ENCODE peak calls at places on chromosome 4, in seven cellular contexts. T, G, R, V, L, A and N are unnamed samples.
A peak's percentile ranks its signal among the peaks of the same experiment; 100 is the strongest.

GRCh38 chr4:185811509-185812364 is at the start of gene SORBS2:
- DNase-seq in T (peak; percentile 6), G (no peak), R (peak; percentile 73), V (peak; percentile 79), L (no peak), A (peak; percentile 77), N (no peak)

GRCh38 chr4:42995343-42995944 is 102.9 kb downstream of the GRXCR1 start:
- DNase-seq in T (peak; percentile 59), G (no peak), R (no peak), V (no peak), L (peak; percentile 6), A (no peak), N (no peak)

GRCh38 chr4:99617374-99617773 is 40.3 kb downstream of the C4orf54 start:
- DNase-seq in T (peak; percentile 23), G (no peak), R (no peak), V (no peak), L (no peak), A (no peak), N (no peak)

GRCh38 chr4:81314196-81314896 is 99.3 kb upstream of the PRKG2 start:
- DNase-seq in T (peak; percentile 81), G (no peak), R (peak; percentile 81), V (no peak), L (peak; percentile 56), A (peak; percentile 79), N (no peak)

GRCh38 chr4:97938141-97938540 is 205.1 kb downstream of the STPG2 start:
- DNase-seq in T (no peak), G (no peak), R (no peak), V (no peak), L (no peak), A (no peak), N (no peak)

GRCh38 chr4:83075696-83076095 is 38.8 kb downstream of the PLAC8 start:
- DNase-seq in T (peak; percentile 72), G (no peak), R (no peak), V (no peak), L (peak; percentile 6), A (no peak), N (no peak)

GRCh38 chr4:75142850-75143249 is 209.9 kb downstream of the PARM1 start:
- DNase-seq in T (no peak), G (no peak), R (no peak), V (no peak), L (no peak), A (no peak), N (no peak)

GRCh38 chr4:7984286-7984925 is 44.7 kb upstream of the AFAP1 start:
- DNase-seq in T (no peak), G (no peak), R (no peak), V (no peak), L (no peak), A (no peak), N (peak; percentile 43)

GRCh38 chr4:140635606-140636005 is 66.8 kb upstream of the UCP1 start:
- DNase-seq in T (peak; percentile 63), G (no peak), R (peak; percentile 47), V (peak; percentile 73), L (peak; percentile 70), A (no peak), N (peak; percentile 27)

GRCh38 chr4:174591243-174592021 is 69.1 kb upstream of the HPGD start:
- DNase-seq in T (no peak), G (no peak), R (no peak), V (no peak), L (no peak), A (no peak), N (no peak)

GRCh38 chr4:124803641-124804040 is 91.1 kb upstream of the ANKRD50 start:
- DNase-seq in T (peak; percentile 40), G (no peak), R (no peak), V (no peak), L (no peak), A (no peak), N (no peak)

GRCh38 chr4:53905935-53906377 is 158.4 kb downstream of the CHIC2 start:
- DNase-seq in T (peak; percentile 73), G (no peak), R (peak; percentile 29), V (no peak), L (peak; percentile 79), A (no peak), N (peak; percentile 58)

GRCh38 chr4:3328814-3329663 is 36.2 kb downstream of the RGS12 start:
- DNase-seq in T (no peak), G (no peak), R (peak; percentile 2), V (peak; percentile 35), L (no peak), A (no peak), N (no peak)

GRCh38 chr4:85952518-85952917 is 407.3 kb downstream of the MAPK10 start:
- DNase-seq in T (peak; percentile 72), G (no peak), R (no peak), V (no peak), L (peak; percentile 75), A (no peak), N (no peak)

GRCh38 chr4:73315091-73315490 is 56.5 kb upstream of the ANKRD17 start:
- DNase-seq in T (peak; percentile 80), G (no peak), R (no peak), V (no peak), L (peak; percentile 30), A (no peak), N (no peak)

GRCh38 chr4:127844605-127845116 is 36.0 kb upstream of the PLK4 start:
- DNase-seq in T (peak; percentile 4), G (no peak), R (no peak), V (peak; percentile 36), L (no peak), A (no peak), N (no peak)

GRCh38 chr4:127852661-127853060 is 28.0 kb upstream of the PLK4 start:
- DNase-seq in T (no peak), G (no peak), R (no peak), V (no peak), L (no peak), A (no peak), N (no peak)

GRCh38 chr4:127846765-127847164 is 33.9 kb upstream of the PLK4 start:
- DNase-seq in T (no peak), G (no peak), R (no peak), V (no peak), L (no peak), A (no peak), N (no peak)

GRCh38 chr4:127846061-127846460 is 34.6 kb upstream of the PLK4 start:
- DNase-seq in T (no peak), G (no peak), R (no peak), V (no peak), L (no peak), A (no peak), N (no peak)

GRCh38 chr4:127849505-127850234 is 31.0 kb upstream of the PLK4 start:
- DNase-seq in T (peak; percentile 23), G (no peak), R (no peak), V (no peak), L (peak; percentile 10), A (no peak), N (no peak)
- H3K9me3 ChIP-seq in T (peaks cover 7% of the 10 kb centered on the region), G (peaks cover 36% of the 10 kb centered on the region), R (no peaks in the 10 kb centered on the region), V (peaks cover 30% of the 10 kb centered on the region), L (peaks cover 37% of the 10 kb centered on the region), A (peaks cover 38% of the 10 kb centered on the region), N (peaks cover 6% of the 10 kb centered on the region)

DNA sequence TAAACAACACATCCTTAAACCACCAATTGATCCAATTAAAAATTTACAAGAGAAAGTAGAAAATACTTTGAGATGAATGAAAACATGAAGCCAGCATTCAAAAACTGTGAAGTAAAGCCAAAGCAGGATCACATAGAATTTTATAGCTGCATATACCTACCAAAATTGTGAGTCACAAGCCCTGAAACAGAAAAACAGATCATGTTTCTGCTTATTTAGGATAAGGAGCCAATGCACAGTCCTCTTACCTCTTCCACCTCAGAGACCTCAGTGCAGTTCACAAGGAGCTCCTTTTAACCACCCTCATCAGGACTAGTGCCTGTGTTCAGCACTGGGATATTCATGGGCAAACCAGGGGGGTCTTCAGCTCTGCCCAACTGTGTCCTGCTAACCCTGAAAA is 386.7 kb downstream of the TECRL start:
- DNase-seq in T (no peak), G (no peak), R (no peak), V (no peak), L (no peak), A (no peak), N (no peak)
- H3K9me3 ChIP-seq in T (no peaks in the 10 kb centered on the region), G (no peaks in the 10 kb centered on the region), R (no peaks in the 10 kb centered on the region), V (peaks cover 7% of the 10 kb centered on the region), L (peaks cover 14% of the 10 kb centered on the region), A (peaks cover 36% of the 10 kb centered on the region), N (no peaks in the 10 kb centered on the region)

GRCh38 chr4:168932138-168932537 is 77.9 kb downstream of the CBR4 start:
- DNase-seq in T (no peak), G (no peak), R (no peak), V (no peak), L (no peak), A (no peak), N (no peak)

GRCh38 chr4:168928875-168929274 is 81.2 kb downstream of the CBR4 start:
- DNase-seq in T (no peak), G (no peak), R (no peak), V (no peak), L (no peak), A (no peak), N (no peak)

GRCh38 chr4:168930413-168931196 is 79.5 kb downstream of the CBR4 start:
- DNase-seq in T (no peak), G (no peak), R (no peak), V (no peak), L (no peak), A (no peak), N (no peak)

GRCh38 chr4:168933423-168933822 is 76.6 kb downstream of the CBR4 start:
- DNase-seq in T (no peak), G (no peak), R (no peak), V (no peak), L (no peak), A (no peak), N (no peak)

GRCh38 chr4:168931215-168931650 is 78.8 kb downstream of the CBR4 start:
- DNase-seq in T (no peak), G (no peak), R (no peak), V (no peak), L (no peak), A (no peak), N (no peak)
- H3K9me3 ChIP-seq in T (no peaks in the 10 kb centered on the region), G (peaks cover 31% of the 10 kb centered on the region), R (no peaks in the 10 kb centered on the region), V (peaks cover 20% of the 10 kb centered on the region), L (peaks cover 13% of the 10 kb centered on the region), A (peaks cover 25% of the 10 kb centered on the region), N (peaks cover 5% of the 10 kb centered on the region)

GRCh38 chr4:11616856-11617255 is 188.2 kb upstream of the HS3ST1 start:
- DNase-seq in T (no peak), G (no peak), R (no peak), V (no peak), L (no peak), A (no peak), N (no peak)

GRCh38 chr4:11618666-11619282 is 190.1 kb upstream of the HS3ST1 start:
- DNase-seq in T (no peak), G (no peak), R (no peak), V (no peak), L (no peak), A (no peak), N (no peak)

GRCh38 chr4:11615601-11616000 is 186.9 kb upstream of the HS3ST1 start:
- DNase-seq in T (no peak), G (no peak), R (no peak), V (no peak), L (no peak), A (no peak), N (no peak)

GRCh38 chr4:11611868-11612267 is 183.2 kb upstream of the HS3ST1 start:
- DNase-seq in T (no peak), G (no peak), R (no peak), V (no peak), L (no peak), A (no peak), N (no peak)

DNA sequence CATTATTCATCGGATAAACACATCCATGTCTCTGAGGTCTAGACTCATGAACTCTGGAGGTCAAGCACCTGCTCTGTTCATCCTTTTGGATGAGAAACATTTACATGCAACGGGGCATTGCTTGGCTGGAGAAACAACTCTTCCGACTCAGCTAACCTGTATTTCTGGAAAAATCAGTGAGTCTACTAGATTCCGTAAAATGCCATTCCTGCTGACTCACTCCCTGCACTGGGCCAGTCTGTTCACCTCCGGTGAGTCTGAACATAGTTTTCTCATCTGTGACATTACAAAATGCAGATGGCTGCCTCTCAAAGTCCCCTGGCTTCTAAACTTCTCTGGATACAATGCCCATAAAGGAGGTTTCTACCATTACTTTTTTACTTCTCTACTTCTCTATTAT is 185.7 kb upstream of the HS3ST1 start:
- DNase-seq in T (no peak), G (no peak), R (no peak), V (no peak), L (no peak), A (no peak), N (no peak)
- H3K9me3 ChIP-seq in T (no peaks in the 10 kb centered on the region), G (no peaks in the 10 kb centered on the region), R (no peaks in the 10 kb centered on the region), V (no peaks in the 10 kb centered on the region), L (no peaks in the 10 kb centered on the region), A (no peaks in the 10 kb centered on the region), N (no peaks in the 10 kb centered on the region)